ENCODE peak calls at places on chromosomes 2 and 18, in eight cellular contexts. Z is iris pigment epithelial cell, P is NCI-H2029, M is upper lobe of right lung, I is H1, O is posterior cingulate gyrus, N is lower lobe of right lung, W is AG08396. G is an unnamed sample.

GRCh38 chr2:240021488-240022104 is 3.5 kb downstream of the NDUFA10 start:
- DNase-seq in Z (peak), P (peak), M (peak), I (peak), O (peak), N (peak), W (peak), G (peak)

GRCh38 chr2:3324404-3325281 is 53.0 kb downstream of the EIPR1 start:
- DNase-seq in Z (no peak), P (no peak), M (peak), I (no peak), O (no peak), N (no peak), W (no peak), G (no peak)

GRCh38 chr2:24497685-24498084 is 6.6 kb downstream of the NCOA1 start:
- DNase-seq in Z (no peak), P (no peak), M (no peak), I (no peak), O (no peak), N (no peak), W (no peak), G (no peak)

GRCh38 chr2:162914161-162914560 is 75.6 kb upstream of the KCNH7 start:
- DNase-seq in Z (no peak), P (no peak), M (no peak), I (no peak), O (no peak), N (no peak), W (no peak), G (no peak)

GRCh38 chr2:12057436-12058166 is 311.2 kb downstream of the LPIN1 start:
- DNase-seq in Z (peak), P (no peak), M (no peak), I (no peak), O (no peak), N (peak), W (no peak), G (no peak)

GRCh38 chr2:217972490-217972889 is 30.3 kb downstream of the TNS1 start:
- DNase-seq in Z (no peak), P (no peak), M (peak), I (no peak), O (no peak), N (peak), W (no peak), G (no peak)

GRCh38 chr2:99448556-99448955 is 41.3 kb downstream of the REV1 start:
- DNase-seq in Z (peak), P (no peak), M (no peak), I (no peak), O (no peak), N (no peak), W (no peak), G (no peak)

GRCh38 chr2:12770569-12770968 is 53.8 kb downstream of the TRIB2 start:
- DNase-seq in Z (no peak), P (no peak), M (no peak), I (no peak), O (no peak), N (no peak), W (no peak), G (no peak)

GRCh38 chr2:69090008-69090407 is 77.0 kb downstream of the ANTXR1 start:
- DNase-seq in Z (no peak), P (no peak), M (no peak), I (no peak), O (no peak), N (no peak), W (no peak), G (no peak)

GRCh38 chr2:215431290-215431689 is 4.6 kb downstream of the FN1 start:
- DNase-seq in Z (peak), P (no peak), M (no peak), I (no peak), O (no peak), N (no peak), W (no peak), G (no peak)

GRCh38 chr18:13267517-13267916 is 49.0 kb downstream of the LDLRAD4 start:
- DNase-seq in Z (no peak), P (no peak), M (peak), I (no peak), O (no peak), N (no peak), W (no peak), G (no peak)

GRCh38 chr2:43288417-43289305 is 62.3 kb upstream of the ZFP36L2 start:
- DNase-seq in Z (peak), P (no peak), M (no peak), I (no peak), O (no peak), N (no peak), W (no peak), G (no peak)

GRCh38 chr18:30245756-30246515 is 796.6 kb downstream of the DSC3 start:
- DNase-seq in Z (peak), P (no peak), M (no peak), I (no peak), O (no peak), N (no peak), W (no peak), G (no peak)

GRCh38 chr2:191299866-191300265 is 54.7 kb downstream of the MYO1B start:
- DNase-seq in Z (no peak), P (no peak), M (no peak), I (no peak), O (no peak), N (no peak), W (no peak), G (no peak)

GRCh38 chr2:71879509-71880184 is 268.0 kb downstream of the CYP26B1 start:
- DNase-seq in Z (no peak), P (no peak), M (no peak), I (no peak), O (no peak), N (no peak), W (no peak), G (no peak)

GRCh38 chr2:108536133-108536780 is 2.0 kb downstream of the LIMS1 start:
- DNase-seq in Z (peak), P (no peak), M (no peak), I (no peak), O (no peak), N (no peak), W (no peak), G (no peak)

GRCh38 chr2:66507673-66508127 is 72.8 kb downstream of the MEIS1 start:
- DNase-seq in Z (no peak), P (no peak), M (no peak), I (peak), O (no peak), N (no peak), W (no peak), G (no peak)

GRCh38 chr2:104574367-104574766 is 279.5 kb upstream of the POU3F3 start:
- DNase-seq in Z (no peak), P (no peak), M (no peak), I (no peak), O (no peak), N (no peak), W (no peak), G (no peak)

GRCh38 chr2:150997066-150997465 is 264.6 kb downstream of the RBM43 start:
- DNase-seq in Z (no peak), P (no peak), M (no peak), I (no peak), O (no peak), N (no peak), W (no peak), G (no peak)

GRCh38 chr2:169619946-169620345 is 35.8 kb downstream of the PPIG start:
- DNase-seq in Z (no peak), P (no peak), M (no peak), I (no peak), O (no peak), N (no peak), W (no peak), G (no peak)

GRCh38 chr2:237256845-237257244 is 157.1 kb downstream of the COL6A3 start:
- DNase-seq in Z (no peak), P (no peak), M (no peak), I (no peak), O (no peak), N (no peak), W (peak), G (no peak)

GRCh38 chr2:9556121-9556869 is 665 bp upstream of the ADAM17 start:
- DNase-seq in Z (peak), P (peak), M (no peak), I (no peak), O (no peak), N (no peak), W (no peak), G (no peak)

GRCh38 chr2:139359818-139360217 is 579.6 kb upstream of the NXPH2 start:
- DNase-seq in Z (no peak), P (no peak), M (no peak), I (no peak), O (no peak), N (no peak), W (no peak), G (no peak)

GRCh38 chr18:45197526-45197970 is 417.7 kb upstream of the SLC14A2 start:
- DNase-seq in Z (peak), P (no peak), M (no peak), I (no peak), O (no peak), N (no peak), W (no peak), G (no peak)

GRCh38 chr18:36304723-36305122 is 7.2 kb downstream of the FHOD3 start:
- DNase-seq in Z (no peak), P (no peak), M (no peak), I (no peak), O (no peak), N (no peak), W (no peak), G (no peak)

GRCh38 chr2:33529771-33530481 is 53.5 kb downstream of the RASGRP3 start:
- DNase-seq in Z (peak), P (no peak), M (no peak), I (no peak), O (no peak), N (no peak), W (peak), G (no peak)

GRCh38 chr18:22847392-22847791 is 85.7 kb upstream of the RBBP8 start:
- DNase-seq in Z (peak), P (no peak), M (no peak), I (no peak), O (no peak), N (no peak), W (no peak), G (no peak)

GRCh38 chr2:235831755-235832154 is 336.4 kb downstream of the GBX2 start:
- DNase-seq in Z (no peak), P (no peak), M (no peak), I (no peak), O (no peak), N (no peak), W (no peak), G (no peak)

GRCh38 chr2:216299588-216299987 is 72.7 kb downstream of the MARCHF4 start:
- DNase-seq in Z (peak), P (no peak), M (no peak), I (no peak), O (no peak), N (no peak), W (no peak), G (no peak)

GRCh38 chr2:166127217-166128155 is at the start of gene SCN1A:
- DNase-seq in Z (peak), P (peak), M (no peak), I (no peak), O (no peak), N (no peak), W (peak), G (peak)

GRCh38 chr2:190759749-190760213 is 110.9 kb downstream of the NAB1 start:
- DNase-seq in Z (peak), P (no peak), M (no peak), I (no peak), O (no peak), N (no peak), W (peak), G (no peak)

GRCh38 chr2:173741715-173742114 is 223.5 kb downstream of the SP3 start:
- DNase-seq in Z (no peak), P (peak), M (no peak), I (no peak), O (no peak), N (no peak), W (no peak), G (no peak)

GRCh38 chr2:109032229-109032800 is 43.3 kb upstream of the EDAR start:
- DNase-seq in Z (no peak), P (no peak), M (no peak), I (no peak), O (no peak), N (no peak), W (no peak), G (no peak)

GRCh38 chr2:233598952-233599351 is 18.5 kb upstream of the UGT1A8 start:
- DNase-seq in Z (no peak), P (no peak), M (no peak), I (no peak), O (no peak), N (no peak), W (no peak), G (no peak)

GRCh38 chr2:129002751-129003150 is 684.1 kb upstream of the HS6ST1 start:
- DNase-seq in Z (no peak), P (no peak), M (no peak), I (no peak), O (no peak), N (no peak), W (no peak), G (no peak)

GRCh38 chr18:60322591-60322990 is 50.0 kb downstream of the MC4R start:
- DNase-seq in Z (peak), P (no peak), M (no peak), I (no peak), O (no peak), N (no peak), W (no peak), G (no peak)

GRCh38 chr2:54983345-54984235 is 66.7 kb downstream of the RTN4 start:
- DNase-seq in Z (peak), P (no peak), M (no peak), I (no peak), O (no peak), N (no peak), W (no peak), G (peak)

G was measured in cerebellum.